ENCODE peak calls at places on chromosomes 1 and 21, in seven cellular contexts. V, P, U, O, B, K and C are unnamed samples.

GRCh38 chr1:14974361-14974760 is 179.2 kb upstream of the TMEM51 start:
- DNase-seq in P (no peak), V (no peak), O (no peak), U (no peak), K (no peak), B (peak), C (no peak)

GRCh38 chr21:31370281-31370892 is 26.3 kb upstream of the TIAM1 start:
- DNase-seq in O (no peak), U (no peak), V (no peak), P (no peak), B (no peak), K (no peak), C (no peak)

GRCh38 chr1:180188103-180188506 is 33.4 kb downstream of the QSOX1 start:
- DNase-seq in O (no peak), P (peak), U (peak), K (peak), V (peak), B (peak), C (peak)

GRCh38 chr1:78918157-78918556 is 88.4 kb downstream of the ADGRL4 start:
- DNase-seq in P (no peak), K (no peak), U (no peak), V (no peak), B (peak), O (no peak), C (no peak)

GRCh38 chr1:46027788-46028573 is 104.4 kb downstream of the PIK3R3 start:
- DNase-seq in B (no peak), P (no peak), V (no peak), K (no peak), U (peak), O (no peak), C (no peak)

GRCh38 chr1:228366851-228367741 is 39.5 kb downstream of the TRIM11 start:
- DNase-seq in B (no peak), P (no peak), K (no peak), O (no peak), U (no peak), V (no peak), C (peak)

GRCh38 chr1:119626841-119627240 is 21.2 kb downstream of the ZNF697 start:
- DNase-seq in U (no peak), P (no peak), O (no peak), B (peak), K (no peak), V (no peak), C (no peak)

GRCh38 chr1:21822349-21822748 is 10.3 kb downstream of the LDLRAD2 start:
- DNase-seq in O (no peak), B (no peak), V (no peak), P (peak), K (peak), U (no peak), C (peak)

GRCh38 chr1:15406911-15407559 is 2.7 kb upstream of the EFHD2 start:
- DNase-seq in K (no peak), B (peak), V (no peak), P (no peak), O (no peak), U (no peak), C (no peak)